ENCODE peak calls at places on chromosome 18, in six cellular contexts. N is brain microvascular endothelial cell, Y is HepG2, P is small intestine, G is esophagus squamous epithelium, D is ovary. J is an unnamed sample.

GRCh38 chr18:35683021-35683420 is 101.5 kb downstream of the GALNT1 start:
- DNase-seq in N (no peak), Y (no peak), P (no peak), G (no peak), D (no peak), J (no peak)

GRCh38 chr18:33711514-33711913 is 133.5 kb downstream of the ASXL3 start:
- DNase-seq in N (no peak), Y (no peak), P (no peak), G (no peak), D (no peak), J (no peak)

GRCh38 chr18:28766027-28766426 is 589.1 kb upstream of the CDH2 start:
- DNase-seq in N (no peak), Y (no peak), P (no peak), G (no peak), D (no peak), J (no peak)

GRCh38 chr18:32157580-32157979 is 32.3 kb upstream of the MEP1B start:
- DNase-seq in N (no peak), Y (no peak), P (no peak), G (no peak), D (no peak), J (no peak)

GRCh38 chr18:36529747-36530146 is 232.2 kb downstream of the FHOD3 start:
- DNase-seq in N (no peak), Y (no peak), P (no peak), G (no peak), D (no peak), J (no peak)

GRCh38 chr18:56728741-56729140 is 77.6 kb downstream of the WDR7 start:
- DNase-seq in N (no peak), Y (no peak), P (peak), G (no peak), D (no peak), J (no peak)

GRCh38 chr18:79848579-79849327 is 51.0 kb downstream of the KCNG2 start:
- DNase-seq in N (no peak), Y (no peak), P (no peak), G (no peak), D (no peak), J (no peak)

GRCh38 chr18:8177330-8178016 is 431.8 kb upstream of the RAB12 start:
- DNase-seq in N (peak), Y (peak), P (peak), G (no peak), D (no peak), J (no peak)

GRCh38 chr18:31973929-31974546 is 31.1 kb upstream of the TRAPPC8 start:
- DNase-seq in N (no peak), Y (no peak), P (no peak), G (no peak), D (no peak), J (no peak)

GRCh38 chr18:50218432-50219197 is 23.7 kb upstream of the MYO5B start:
- DNase-seq in N (peak), Y (peak), P (peak), G (no peak), D (no peak), J (no peak)

GRCh38 chr18:37343542-37343851 is 222.1 kb downstream of the CELF4 start:
- DNase-seq in N (no peak), Y (no peak), P (no peak), G (no peak), D (no peak), J (no peak)

GRCh38 chr18:65544701-65545100 is 206.1 kb upstream of the CDH7 start:
- DNase-seq in N (no peak), Y (no peak), P (no peak), G (no peak), D (no peak), J (no peak)

GRCh38 chr18:25896956-25897355 is 193.5 kb downstream of the SS18 start:
- DNase-seq in N (no peak), Y (no peak), P (no peak), G (no peak), D (no peak), J (no peak)

GRCh38 chr18:38956068-38956467 is 1390.5 kb upstream of the CELF4 start:
- DNase-seq in N (no peak), Y (no peak), P (no peak), G (no peak), D (no peak), J (no peak)

GRCh38 chr18:35526476-35527120 is 28.8 kb upstream of the INO80C start:
- DNase-seq in N (no peak), Y (no peak), P (no peak), G (no peak), D (peak), J (no peak)

DNA sequence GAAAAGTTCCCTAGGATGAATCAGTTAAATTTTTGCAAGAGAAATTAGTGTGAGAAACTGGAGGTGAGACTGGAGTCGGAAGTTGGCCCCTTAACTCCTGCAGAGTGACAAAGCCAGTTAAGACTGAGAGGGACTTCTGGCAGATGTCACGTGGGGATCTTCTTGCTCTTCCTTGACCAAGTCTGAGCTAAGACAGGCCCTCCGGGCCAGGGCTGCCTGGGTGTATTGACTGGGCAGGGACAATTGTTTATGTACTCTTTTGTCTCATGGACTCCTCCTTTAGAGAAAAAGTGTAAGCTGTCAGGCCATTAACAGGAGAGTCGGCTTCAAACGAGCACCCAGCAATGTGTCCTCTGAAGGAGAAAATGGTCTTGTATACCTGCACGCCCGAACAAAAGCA is 48.6 kb upstream of the RALBP1 start:
- DNase-seq in N (no peak), Y (no peak), P (no peak), G (no peak), D (no peak), J (no peak)
- H3K27ac ChIP-seq in N (no peak), Y (no peak), P (no peak), G (no peak), D (no peak), J (no peak)

GRCh38 chr18:23178201-23178600 is 42.9 kb downstream of the CABLES1 start:
- DNase-seq in N (no peak), Y (no peak), P (no peak), G (no peak), D (no peak), J (no peak)

GRCh38 chr18:23176701-23177432 is 41.6 kb downstream of the CABLES1 start:
- DNase-seq in N (no peak), Y (no peak), P (no peak), G (no peak), D (no peak), J (no peak)

GRCh38 chr18:23179416-23179815 is 44.1 kb downstream of the CABLES1 start:
- DNase-seq in N (no peak), Y (no peak), P (no peak), G (no peak), D (no peak), J (no peak)

GRCh38 chr18:23178661-23179081 is 43.4 kb downstream of the CABLES1 start:
- DNase-seq in N (no peak), Y (peak), P (no peak), G (no peak), D (no peak), J (no peak)

GRCh38 chr18:23177433-23178072 is 42.3 kb downstream of the CABLES1 start:
- DNase-seq in N (no peak), Y (no peak), P (no peak), G (no peak), D (no peak), J (no peak)
- H3K27ac ChIP-seq in N (no peak), Y (no peak), P (no peak), G (no peak), D (no peak), J (no peak)

DNA sequence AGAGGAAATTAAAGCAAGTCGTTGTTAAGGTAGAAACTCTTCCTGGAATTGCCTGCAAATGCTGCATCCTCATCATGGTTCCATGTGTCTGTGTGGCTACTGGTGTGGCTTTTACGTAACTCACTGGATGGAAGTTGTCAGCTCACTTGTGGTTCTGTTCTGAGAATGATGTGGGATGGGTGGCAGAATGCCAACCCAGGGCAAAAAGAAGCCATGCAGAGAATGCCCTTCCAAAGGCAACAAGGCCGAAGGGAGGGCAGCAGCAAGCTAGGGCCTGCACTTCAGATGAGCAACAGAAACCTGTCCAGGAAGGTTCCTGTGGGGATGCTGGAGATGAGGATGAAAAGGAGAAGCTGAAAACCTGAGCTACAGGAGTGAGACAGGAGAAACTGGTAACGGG is 10.4 kb upstream of the NAPG start:
- DNase-seq in N (no peak), Y (no peak), P (no peak), G (no peak), D (no peak), J (no peak)
- H3K27ac ChIP-seq in N (no peak), Y (no peak), P (no peak), G (peak), D (no peak), J (peak)

GRCh38 chr18:23725351-23725750 is 36.1 kb downstream of the LAMA3 start:
- DNase-seq in N (no peak), Y (no peak), P (no peak), G (no peak), D (no peak), J (no peak)
- H3K27ac ChIP-seq in N (no peak), Y (no peak), P (no peak), G (no peak), D (no peak), J (no peak)

GRCh38 chr18:48941672-48942071 is 9.1 kb downstream of the SMAD7 start:
- DNase-seq in N (no peak), Y (no peak), P (no peak), G (no peak), D (no peak), J (no peak)
- H3K27ac ChIP-seq in N (no peak), Y (peak), P (peak), G (peak), D (peak), J (peak)

GRCh38 chr18:5449858-5450509 is 93.8 kb downstream of the EPB41L3 start:
- DNase-seq in N (no peak), Y (no peak), P (no peak), G (no peak), D (no peak), J (no peak)

GRCh38 chr18:5455644-5456043 is 88.2 kb downstream of the EPB41L3 start:
- DNase-seq in N (peak), Y (no peak), P (no peak), G (no peak), D (no peak), J (no peak)

GRCh38 chr18:5451130-5451529 is 92.7 kb downstream of the EPB41L3 start:
- DNase-seq in N (no peak), Y (no peak), P (no peak), G (no peak), D (no peak), J (no peak)

GRCh38 chr18:5451871-5452270 is 91.9 kb downstream of the EPB41L3 start:
- DNase-seq in N (no peak), Y (no peak), P (no peak), G (no peak), D (no peak), J (no peak)

DNA sequence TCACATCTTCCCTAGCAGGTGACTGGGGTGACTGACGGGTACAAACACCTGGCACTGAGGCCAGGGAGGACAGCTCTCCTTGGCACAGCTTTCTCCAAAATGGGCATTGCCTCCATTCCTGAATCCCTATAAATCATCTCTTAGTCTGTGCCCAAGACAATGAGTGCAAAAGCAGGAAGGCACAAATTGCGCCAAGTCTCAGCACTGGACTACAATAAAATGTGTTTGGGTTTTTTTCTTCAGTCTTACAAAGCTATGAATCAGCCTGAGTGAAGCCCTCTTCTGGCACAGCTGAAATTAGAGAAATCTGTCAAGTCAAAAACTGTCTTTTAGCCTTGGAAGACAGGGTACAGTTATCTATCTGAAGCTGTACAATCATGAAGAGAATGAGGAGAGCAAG is 90.9 kb downstream of the EPB41L3 start:
- DNase-seq in N (no peak), Y (no peak), P (no peak), G (no peak), D (no peak), J (no peak)
- H3K27ac ChIP-seq in N (no peak), Y (no peak), P (no peak), G (no peak), D (no peak), J (no peak)

DNA sequence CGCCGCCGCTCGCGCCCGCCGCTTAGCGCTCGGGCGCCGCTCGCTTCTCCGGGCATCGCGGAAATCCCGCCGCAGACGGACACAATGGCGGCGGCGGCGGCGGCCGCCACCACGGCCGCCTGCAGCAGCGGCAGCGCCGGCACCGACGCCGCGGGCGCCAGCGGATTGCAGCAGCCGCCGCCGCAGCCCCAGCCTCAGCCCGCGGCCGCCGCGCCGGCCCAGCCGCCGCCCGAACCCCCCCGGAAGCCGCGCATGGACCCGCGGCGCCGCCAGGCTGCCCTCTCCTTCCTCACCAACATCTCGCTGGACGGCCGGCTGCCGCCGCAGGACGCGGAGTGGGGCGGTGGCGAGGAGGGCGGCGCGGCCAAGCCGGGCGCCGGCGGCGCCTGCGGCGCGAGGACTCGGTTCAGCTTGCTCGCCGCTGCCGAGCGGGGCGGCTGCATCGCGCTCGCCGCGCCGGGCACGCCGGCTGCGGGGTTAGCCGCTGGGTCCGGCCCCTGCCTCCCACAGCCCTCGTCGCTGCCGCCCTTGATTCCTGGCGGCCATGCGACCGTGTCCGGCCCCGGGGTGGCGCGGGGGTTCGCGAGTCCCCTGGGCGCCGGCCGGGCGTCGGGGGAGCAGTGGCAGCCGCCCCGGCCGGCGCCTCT is 517 bp downstream of the CABLES1 start:
- DNase-seq in N (no peak), Y (no peak), P (peak), G (no peak), D (peak), J (no peak)
- H3K27ac ChIP-seq in N (peak), Y (peak), P (peak), G (peak), D (peak), J (peak)

GRCh38 chr18:21167641-21168372 is 56.2 kb upstream of the ROCK1 start:
- DNase-seq in N (no peak), Y (peak), P (peak), G (no peak), D (no peak), J (no peak)

GRCh38 chr18:21164746-21165145 is 53.1 kb upstream of the ROCK1 start:
- DNase-seq in N (no peak), Y (no peak), P (no peak), G (no peak), D (no peak), J (no peak)

GRCh38 chr18:21168880-21169279 is 57.3 kb upstream of the ROCK1 start:
- DNase-seq in N (no peak), Y (no peak), P (no peak), G (no peak), D (no peak), J (no peak)

GRCh38 chr18:21162786-21163185 is 51.2 kb upstream of the ROCK1 start:
- DNase-seq in N (no peak), Y (no peak), P (no peak), G (no peak), D (no peak), J (no peak)

GRCh38 chr18:21163647-21164625 is 52.3 kb upstream of the ROCK1 start:
- DNase-seq in N (peak), Y (no peak), P (no peak), G (no peak), D (no peak), J (no peak)
- H3K27ac ChIP-seq in N (peak), Y (no peak), P (peak), G (peak), D (no peak), J (no peak)

DNA sequence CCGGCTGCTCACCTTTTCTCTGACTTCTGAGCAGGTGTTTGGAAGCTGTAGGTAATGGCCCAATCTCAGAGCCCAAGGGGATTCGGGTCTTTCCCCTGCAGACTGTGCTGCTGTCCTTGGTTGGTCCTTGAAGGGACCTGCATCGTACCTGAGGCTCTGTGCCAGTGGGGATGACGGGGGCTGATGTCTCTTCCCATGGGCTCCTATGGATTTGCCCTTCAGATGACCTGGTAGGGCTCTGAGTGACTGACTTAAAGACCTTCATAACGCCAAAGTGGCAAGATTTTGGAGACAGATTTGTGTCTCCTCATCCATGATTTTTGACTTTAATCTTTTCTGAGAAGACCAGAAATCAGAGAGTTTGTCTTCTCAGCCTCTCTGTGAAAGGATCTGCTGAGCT is 166.1 kb downstream of the FAM210A start:
- DNase-seq in N (no peak), Y (no peak), P (no peak), G (no peak), D (no peak), J (no peak)
- H3K27ac ChIP-seq in N (no peak), Y (no peak), P (no peak), G (no peak), D (no peak), J (peak)

GRCh38 chr18:77107218-77107815 is 25.3 kb downstream of the MBP start:
- DNase-seq in N (no peak), Y (no peak), P (no peak), G (no peak), D (no peak), J (no peak)

GRCh38 chr18:77108001-77108692 is 24.4 kb downstream of the MBP start:
- DNase-seq in N (peak), Y (no peak), P (no peak), G (no peak), D (no peak), J (no peak)

GRCh38 chr18:77105680-77106079 is 26.9 kb downstream of the MBP start:
- DNase-seq in N (no peak), Y (no peak), P (no peak), G (no peak), D (no peak), J (no peak)

GRCh38 chr18:77105021-77105420 is 27.6 kb downstream of the MBP start:
- DNase-seq in N (no peak), Y (no peak), P (no peak), G (no peak), D (no peak), J (no peak)

DNA sequence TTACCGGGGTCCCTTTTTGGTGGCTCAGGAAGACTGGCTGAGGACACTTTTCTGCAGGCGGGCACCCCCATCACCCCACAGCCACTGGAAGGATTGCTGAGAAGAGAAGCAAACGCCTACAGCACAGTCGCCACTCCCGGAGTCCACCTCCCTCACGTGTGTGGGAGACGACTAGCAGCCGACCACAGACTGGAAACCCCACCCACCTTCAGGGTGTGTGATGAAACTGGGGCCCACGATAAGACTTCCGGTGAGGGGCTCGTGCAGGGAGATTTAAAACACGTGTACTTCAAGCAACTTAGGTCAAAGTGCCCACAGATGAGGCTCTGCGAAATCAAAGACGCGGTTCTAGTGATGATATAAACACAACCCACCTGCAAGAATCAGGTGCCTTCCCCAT is 26.3 kb downstream of the MBP start:
- DNase-seq in N (no peak), Y (no peak), P (peak), G (no peak), D (no peak), J (no peak)
- H3K27ac ChIP-seq in N (peak), Y (no peak), P (peak), G (peak), D (no peak), J (no peak)